ENCODE peak calls at places on chromosomes 6 and 20, in five cellular contexts. N, Y, D, R and J are unnamed samples.

GRCh38 chr20:34546751-34547181 is 11.8 kb upstream of the MAP1LC3A start:
- DNase-seq in R (no peak), N (no peak), D (no peak), Y (no peak), J (no peak)

GRCh38 chr6:32815115-32815514 is 1.7 kb downstream of the HLA-DOB start:
- DNase-seq in R (no peak), D (no peak), N (no peak), Y (no peak), J (no peak)

GRCh38 chr6:125728739-125729138 is 20.7 kb upstream of the HEY2 start:
- DNase-seq in D (no peak), R (no peak), N (no peak), Y (no peak), J (no peak)

GRCh38 chr6:85865665-85866372 is 223.1 kb upstream of the SYNCRIP start:
- DNase-seq in R (peak; percentile 3), N (no peak), Y (peak; percentile 74), D (no peak), J (no peak)

GRCh38 chr20:19937651-19938420 is 79.3 kb upstream of the NAA20 start:
- DNase-seq in Y (no peak), D (no peak), N (no peak), R (no peak), J (peak; percentile 23)

GRCh38 chr20:50886184-50886790 is 45.0 kb downstream of the ADNP start:
- DNase-seq in N (no peak), Y (no peak), R (no peak), D (no peak), J (no peak)

GRCh38 chr6:20448828-20449227 is 47.1 kb downstream of the E2F3 start:
- DNase-seq in Y (peak; percentile 41), R (no peak), D (no peak), N (no peak), J (no peak)

GRCh38 chr20:17681741-17682102 is 320 bp downstream of the RRBP1 start:
- DNase-seq in N (peak; percentile 30), Y (no peak), R (no peak), D (no peak), J (no peak)

GRCh38 chr20:40993794-40994540 is 34.7 kb upstream of the TOP1 start:
- DNase-seq in D (no peak), R (no peak), N (no peak), Y (no peak), J (no peak)

GRCh38 chr6:132391391-132392291 is 9.6 kb downstream of the MOXD1 start:
- DNase-seq in R (no peak), D (no peak), Y (no peak), N (no peak), J (no peak)

GRCh38 chr20:14341782-14342181 is 4.4 kb upstream of the FLRT3 start:
- DNase-seq in D (no peak), R (no peak), N (no peak), Y (no peak), J (no peak)

GRCh38 chr20:17660667-17661066 is 21.4 kb downstream of the RRBP1 start:
- DNase-seq in Y (no peak), R (no peak), N (no peak), D (no peak), J (no peak)

GRCh38 chr20:64253443-64253842 is 2.1 kb upstream of the PCMTD2 start:
- DNase-seq in N (no peak), Y (peak; percentile 67), R (no peak), D (no peak), J (no peak)

GRCh38 chr6:166578536-166579233 is 7.8 kb downstream of the RAMACL start:
- DNase-seq in N (no peak), Y (no peak), D (no peak), R (no peak), J (no peak)
- TF ChIP-seq ZBTB33 in N (no peak), Y (no peak), D (no peak), R (no peak), J (no peak)

GRCh38 chr6:56505861-56506260 is 136.8 kb downstream of the DST start:
- DNase-seq in Y (no peak), R (no peak), D (no peak), N (no peak), J (no peak)
- TF ChIP-seq ZBTB33 in Y (no peak), R (no peak), D (no peak), N (no peak), J (no peak)

GRCh38 chr6:4384638-4385036 is 249.3 kb upstream of the ECI2 start:
- DNase-seq in N (peak; percentile 44), Y (no peak), R (no peak), D (no peak), J (no peak)
- TF ChIP-seq ZBTB33 in N (no peak), Y (no peak), R (no peak), D (no peak), J (no peak)

DNA sequence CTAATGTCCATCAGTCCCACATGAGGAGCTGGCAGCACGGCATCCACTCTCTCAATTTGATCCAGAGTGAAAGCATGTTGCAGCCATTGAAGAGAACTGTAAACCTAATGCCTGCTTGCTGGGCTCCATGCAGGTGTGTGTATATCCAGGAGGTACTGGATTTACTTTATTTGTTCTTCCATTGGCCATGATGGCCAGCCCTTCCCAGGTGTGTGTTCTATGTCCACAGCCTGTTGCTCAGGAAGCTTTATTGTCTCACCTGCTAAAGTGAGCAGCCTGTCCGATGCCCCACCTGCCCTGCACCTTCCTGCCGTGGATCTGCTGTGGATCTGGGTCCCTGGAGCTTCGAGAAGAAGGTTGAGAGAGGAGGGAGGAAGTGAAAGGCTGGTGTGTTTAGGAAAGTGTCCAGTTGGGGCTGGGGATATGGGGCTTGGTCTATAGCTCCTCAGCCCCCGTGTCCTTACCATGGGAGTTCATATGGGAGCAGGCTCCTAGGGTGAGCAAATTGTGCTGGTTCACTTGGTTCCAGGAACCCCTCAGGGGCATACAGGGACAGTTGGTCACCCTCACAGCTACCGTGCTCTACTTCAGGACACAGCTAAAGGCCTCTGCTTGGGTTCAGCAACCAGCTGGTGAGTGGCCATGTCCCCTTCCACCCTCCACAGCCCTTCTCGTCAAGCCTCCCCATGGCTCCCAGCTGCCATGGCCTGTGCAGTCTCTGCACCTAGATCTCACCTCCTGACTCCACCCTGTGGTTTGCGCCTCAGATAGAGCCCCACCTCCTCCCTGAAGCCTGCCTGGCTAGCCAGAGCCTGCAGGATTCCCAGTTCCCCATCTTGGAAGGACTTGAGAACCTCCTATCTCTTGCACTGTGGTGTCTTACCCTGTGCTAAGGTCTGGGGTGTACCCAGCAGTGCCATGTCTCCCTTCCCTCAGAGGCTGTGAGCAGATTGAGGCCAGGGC is 12.7 kb downstream of the TREML2 start:
- DNase-seq in N (no peak), R (no peak), Y (no peak), D (no peak), J (no peak)
- TF ChIP-seq ZBTB33 in N (no peak), R (no peak), Y (no peak), D (no peak), J (no peak)